ENCODE peak calls at places on chromosome 20, in five cellular contexts. R is Peyer's patch, K is kidney, T is sigmoid colon, E is MM.1S. S is an unnamed sample. For H3K4me1, the result is how much of the 10 kb centered on the place peaks cover.

GRCh38 chr20:41175201-41175651 is 37.9 kb downstream of the PLCG1 start:
- DNase-seq in E (no peak), R (peak), T (no peak), K (no peak), S (no peak)

GRCh38 chr20:19832875-19833274 is 74.8 kb downstream of the RIN2 start:
- DNase-seq in T (no peak), E (no peak), K (no peak), R (no peak), S (no peak)

GRCh38 chr20:49642808-49643207 is 70.9 kb downstream of the B4GALT5 start:
- DNase-seq in T (no peak), K (no peak), R (no peak), E (no peak), S (no peak)

GRCh38 chr20:63520939-63521601 is 505 bp downstream of the PPDPF start:
- DNase-seq in K (peak), E (peak), R (peak), T (peak), S (peak)

GRCh38 chr20:31475032-31475431 is at the start of the genes DEFB124 and REM1:
- DNase-seq in K (peak), E (peak), T (peak), R (no peak), S (no peak)

GRCh38 chr20:5974531-5974930 is 24.1 kb downstream of the MCM8 start:
- DNase-seq in K (no peak), T (no peak), R (no peak), E (no peak), S (no peak)

GRCh38 chr20:38231786-38232130 is 28.8 kb downstream of the KIAA1755 start:
- DNase-seq in E (no peak), R (no peak), K (no peak), T (peak), S (no peak)

GRCh38 chr20:5797843-5798462 is 47.8 kb downstream of the SHLD1 start:
- DNase-seq in R (peak), T (no peak), E (peak), K (no peak), S (no peak)

GRCh38 chr20:62723351-62723750 is 14.7 kb downstream of the NTSR1 start:
- DNase-seq in R (no peak), T (peak), K (peak), E (no peak), S (no peak)

GRCh38 chr20:63553933-63554290 is at the start of gene FNDC11:
- DNase-seq in K (peak), R (peak), T (no peak), E (no peak), S (no peak)

GRCh38 chr20:35776513-35777101 is 4.8 kb downstream of the PHF20 start:
- DNase-seq in R (peak), K (no peak), T (peak), E (no peak), S (no peak)

GRCh38 chr20:63282946-63283345 is 10.0 kb upstream of the COL20A1 start:
- DNase-seq in T (no peak), E (no peak), K (no peak), R (no peak), S (no peak)

GRCh38 chr20:38272398-38272797 is 11.9 kb upstream of the KIAA1755 start:
- DNase-seq in E (no peak), K (no peak), R (peak), T (peak), S (no peak)

GRCh38 chr20:13221673-13222318 is 722 bp downstream of the ISM1 start:
- DNase-seq in E (peak), T (peak), K (peak), R (peak), S (peak)

GRCh38 chr20:24782801-24783630 is 166.1 kb upstream of the CST7 start:
- DNase-seq in E (no peak), T (peak), K (no peak), R (no peak), S (no peak)
- H3K4me1 ChIP-seq in E (under half), T (under half), K (under half), R (under half), S (under half)

GRCh38 chr20:46624941-46625340 is 26.3 kb downstream of the SLC13A3 start:
- DNase-seq in E (no peak), R (no peak), T (no peak), K (no peak), S (no peak)

GRCh38 chr20:46629341-46629740 is 21.9 kb downstream of the SLC13A3 start:
- DNase-seq in E (no peak), T (no peak), K (no peak), R (no peak), S (no peak)

GRCh38 chr20:46625875-46626373 is 25.3 kb downstream of the SLC13A3 start:
- DNase-seq in K (no peak), E (no peak), R (no peak), T (no peak), S (no peak)

GRCh38 chr20:46627251-46627650 is 24.0 kb downstream of the SLC13A3 start:
- DNase-seq in K (no peak), R (no peak), T (no peak), E (no peak), S (no peak)

GRCh38 chr20:46626799-46627198 is 24.5 kb downstream of the SLC13A3 start:
- DNase-seq in T (no peak), R (no peak), E (no peak), K (no peak), S (no peak)
- H3K4me1 ChIP-seq in T (under half), R (under half), E (under half), K (under half), S (under half)

DNA sequence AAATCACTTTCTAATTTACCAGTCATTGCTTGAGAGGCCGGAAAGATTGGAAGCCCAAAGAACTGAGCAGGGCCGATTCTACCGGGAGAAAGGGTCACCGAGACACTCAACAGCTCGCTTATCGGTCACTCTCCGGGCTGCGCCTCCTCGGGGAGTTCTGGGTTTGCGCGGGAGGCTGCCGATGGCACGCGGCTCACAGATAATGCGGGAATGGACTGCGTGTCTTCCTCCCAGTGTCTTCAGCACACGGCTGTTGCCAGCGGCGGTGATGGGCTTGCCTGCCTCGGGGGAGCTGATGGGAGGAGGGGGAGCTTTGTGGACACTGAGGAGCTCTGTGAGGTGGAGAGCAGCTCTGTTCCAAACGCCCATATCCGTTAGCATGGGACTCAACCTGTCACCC is 314.6 kb downstream of the CDH4 start:
- DNase-seq in E (no peak), R (no peak), K (peak), T (no peak), S (no peak)
- H3K4me1 ChIP-seq in E (under half), R (under half), K (under half), T (under half), S (under half)

GRCh38 chr20:50921783-50922501 is 9.3 kb downstream of the ADNP start:
- DNase-seq in R (no peak), K (no peak), T (no peak), E (no peak), S (no peak)

GRCh38 chr20:50918403-50918802 is 12.8 kb downstream of the ADNP start:
- DNase-seq in E (no peak), T (no peak), R (no peak), K (no peak), S (no peak)

GRCh38 chr20:50919567-50919966 is 11.7 kb downstream of the ADNP start:
- DNase-seq in E (no peak), T (peak), K (peak), R (peak), S (no peak)

GRCh38 chr20:50924261-50924660 is 7.0 kb downstream of the ADNP start:
- DNase-seq in T (no peak), R (no peak), E (no peak), K (no peak), S (no peak)

DNA sequence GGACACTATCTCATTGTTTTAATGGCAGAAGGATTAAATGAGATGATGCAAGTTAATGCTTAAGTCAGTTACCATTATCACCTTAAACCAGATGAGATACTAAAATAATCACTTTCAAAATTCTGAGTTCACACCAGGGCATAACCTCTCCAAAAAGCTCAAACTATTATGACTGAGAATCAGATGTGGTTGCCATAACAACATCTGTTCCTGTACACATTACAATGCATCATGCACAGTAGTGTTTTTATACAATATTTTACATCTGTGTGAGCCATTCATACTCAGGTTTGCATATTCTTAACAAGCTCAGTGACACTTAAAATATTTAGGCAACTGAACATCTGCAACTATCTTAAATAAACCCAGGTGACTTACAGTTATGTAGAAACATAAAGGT is 10.2 kb downstream of the ADNP start:
- DNase-seq in E (no peak), R (no peak), K (no peak), T (no peak), S (no peak)
- H3K4me1 ChIP-seq in E (under half), R (half or more), K (under half), T (half or more), S (under half)

GRCh38 chr20:53901064-53901463 is 169.3 kb downstream of the BCAS1 start:
- DNase-seq in T (no peak), K (no peak), E (no peak), R (peak), S (no peak)
- H3K4me1 ChIP-seq in T (under half), K (under half), E (under half), R (under half), S (under half)